ENCODE peak calls at places on chromosomes 16 and 17, in ten cellular contexts. W is lower leg skin, T is heart left ventricle, P is vagina, U is LNCaP clone FGC, M is astrocyte, X is AG04450, J is AG10803, N is cardiac fibroblast, Y is A673. V is an unnamed sample.

GRCh38 chr16:64225696-64226095 is 896.2 kb downstream of the CDH11 start:
- DNase-seq in W (no peak), T (no peak), P (no peak), U (no peak), M (no peak), X (no peak), J (no peak), N (peak; percentile 6), Y (no peak), V (no peak)

GRCh38 chr17:36851230-36851629 is 86.0 kb upstream of the LHX1 start:
- DNase-seq in W (no peak), T (no peak), P (no peak), U (no peak), M (peak; percentile 12), X (no peak), J (peak; percentile 18), N (peak; percentile 51), Y (no peak), V (no peak)

GRCh38 chr17:59853168-59853918 is 39.4 kb downstream of the TUBD1 start:
- DNase-seq in W (no peak), T (no peak), P (no peak), U (peak; percentile 90), M (peak; percentile 95), X (peak; percentile 97), J (peak; percentile 92), N (peak; percentile 100), Y (no peak), V (no peak)

GRCh38 chr17:67364847-67365761 is 1.3 kb downstream of the PSMD12 start:
- DNase-seq in W (no peak), T (no peak), P (no peak), U (no peak), M (no peak), X (no peak), J (no peak), N (no peak), Y (no peak), V (no peak)

GRCh38 chr16:88537864-88538263 is 32.3 kb upstream of the ZC3H18 start:
- DNase-seq in W (no peak), T (no peak), P (no peak), U (no peak), M (no peak), X (no peak), J (no peak), N (no peak), Y (no peak), V (no peak)

GRCh38 chr17:81426676-81427445 is 31.6 kb downstream of the BAHCC1 start:
- DNase-seq in W (no peak), T (no peak), P (no peak), U (no peak), M (no peak), X (no peak), J (no peak), N (no peak), Y (no peak), V (no peak)

GRCh38 chr16:56841233-56841632 is 23.8 kb upstream of the SLC12A3 start:
- DNase-seq in W (no peak), T (no peak), P (no peak), U (no peak), M (no peak), X (no peak), J (peak; percentile 78), N (peak; percentile 23), Y (no peak), V (no peak)

GRCh38 chr16:69201787-69202186 is 14.8 kb downstream of the SNTB2 start:
- DNase-seq in W (no peak), T (no peak), P (no peak), U (no peak), M (no peak), X (no peak), J (no peak), N (no peak), Y (no peak), V (no peak)

GRCh38 chr17:1473841-1474240 is 17.8 kb upstream of the CRK start:
- DNase-seq in W (no peak), T (no peak), P (no peak), U (no peak), M (no peak), X (no peak), J (no peak), N (no peak), Y (no peak), V (no peak)

GRCh38 chr17:80503921-80504320 is 27.5 kb upstream of the NPTX1 start:
- DNase-seq in W (no peak), T (no peak), P (no peak), U (no peak), M (no peak), X (no peak), J (no peak), N (no peak), Y (no peak), V (no peak)

GRCh38 chr16:30349695-30350094 is 5.4 kb downstream of the CD2BP2 start:
- DNase-seq in W (no peak), T (no peak), P (no peak), U (no peak), M (no peak), X (no peak), J (no peak), N (no peak), Y (no peak), V (no peak)

GRCh38 chr17:44095647-44096496 is 25.3 kb downstream of the G6PC3 start:
- DNase-seq in W (peak; percentile 47), T (peak; percentile 90), P (no peak), U (no peak), M (peak; percentile 86), X (peak; percentile 79), J (peak; percentile 93), N (peak; percentile 92), Y (peak; percentile 94), V (peak; percentile 82)

GRCh38 chr16:4298761-4299522 is 16.9 kb upstream of the GLIS2 start:
- DNase-seq in W (peak; percentile 68), T (peak; percentile 81), P (no peak), U (no peak), M (peak; percentile 94), X (peak; percentile 86), J (peak; percentile 96), N (peak; percentile 94), Y (peak; percentile 63), V (peak; percentile 79)

GRCh38 chr16:57682809-57683318 is 11.7 kb upstream of the DRC7 start:
- DNase-seq in W (no peak), T (no peak), P (no peak), U (no peak), M (no peak), X (no peak), J (no peak), N (no peak), Y (no peak), V (no peak)

GRCh38 chr16:84045818-84046470 is 3.3 kb upstream of the SLC38A8 start:
- DNase-seq in W (no peak), T (no peak), P (no peak), U (no peak), M (no peak), X (no peak), J (no peak), N (no peak), Y (no peak), V (no peak)
- H3K4me3 ChIP-seq in W (no peak overlapping the region), T (no peak overlapping the region), P (no peak overlapping the region), U (no peak overlapping the region), M (no peak overlapping the region), X (no peak overlapping the region), J (no peak overlapping the region), N (no peak overlapping the region), Y (no peak overlapping the region), V (no peak overlapping the region)

GRCh38 chr17:72671034-72671433 is 421.5 kb downstream of the SLC39A11 start:
- DNase-seq in W (no peak), T (no peak), P (no peak), U (no peak), M (no peak), X (no peak), J (no peak), N (no peak), Y (no peak), V (no peak)
- TF ChIP-seq CTCF in W (no peak), T (no peak), P (no peak), U (no peak), M (no peak), X (no peak), J (no peak), N (no peak), Y (no peak), V (no peak)

DNA sequence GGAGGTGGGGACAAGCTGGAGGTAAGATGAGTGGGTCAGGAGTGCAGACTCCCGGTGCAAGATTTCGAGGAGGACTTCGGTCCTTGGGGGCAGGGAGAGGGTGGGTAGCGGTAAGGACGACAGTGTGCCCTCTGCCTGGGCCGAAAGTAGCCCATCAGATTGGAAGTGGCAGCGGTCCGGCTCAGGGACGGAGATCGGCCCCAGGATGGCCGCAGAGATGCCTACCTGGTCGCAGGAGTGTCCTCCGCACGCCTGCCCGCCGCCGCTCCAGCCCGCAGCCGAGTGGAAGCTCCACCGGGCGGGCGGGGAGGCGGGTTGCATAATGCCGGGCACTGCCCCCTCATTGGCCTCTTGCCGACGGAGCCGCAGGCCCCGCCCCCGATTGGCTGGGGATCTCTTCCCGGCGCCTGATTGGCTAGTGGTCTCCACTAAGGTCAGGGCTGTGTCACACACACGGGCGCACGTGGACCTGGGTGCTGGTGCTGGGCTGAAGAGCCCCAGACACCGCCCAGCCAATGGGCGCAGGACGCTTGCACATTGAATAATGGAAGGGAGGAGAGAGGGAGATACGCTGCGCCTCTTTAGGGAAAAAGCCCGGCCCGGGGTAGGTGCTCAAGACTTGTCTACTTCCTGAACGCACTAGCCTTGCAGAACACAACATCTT is at the start of gene PER1:
- DNase-seq in W (peak; percentile 96), T (peak; percentile 96), P (no peak), U (peak; percentile 67), M (peak; percentile 86), X (peak; percentile 78), J (peak; percentile 95), N (peak; percentile 99), Y (peak; percentile 93), V (peak; percentile 92)
- H3K4me3 ChIP-seq in W (peak within 1 kb of the TSS; percentile 71), T (peak within 1 kb of the TSS; percentile 60), P (peak within 1 kb of the TSS; percentile 84), U (peak within 1 kb of the TSS; percentile 66), M (peak within 1 kb of the TSS; percentile 73), X (peak within 1 kb of the TSS; percentile 92), J (peak within 1 kb of the TSS; percentile 98), N (peak within 1 kb of the TSS; percentile 76), Y (peak within 1 kb of the TSS; percentile 83), V (peak within 1 kb of the TSS; percentile 98)

GRCh38 chr16:35196313-35196712 is 1736.9 kb downstream of the TP53TG3F start:
- DNase-seq in W (no peak), T (no peak), P (peak; percentile 74), U (no peak), M (no peak), X (no peak), J (no peak), N (no peak), Y (no peak), V (no peak)

GRCh38 chr16:35195864-35196216 is 1736.4 kb downstream of the TP53TG3F start:
- DNase-seq in W (no peak), T (no peak), P (no peak), U (no peak), M (no peak), X (no peak), J (no peak), N (no peak), Y (no peak), V (no peak)

GRCh38 chr16:35193956-35194355 is 1734.5 kb downstream of the TP53TG3F start:
- DNase-seq in W (no peak), T (no peak), P (peak; percentile 40), U (no peak), M (no peak), X (no peak), J (no peak), N (no peak), Y (no peak), V (no peak)

GRCh38 chr16:35194681-35195080 is 1735.3 kb downstream of the TP53TG3F start:
- DNase-seq in W (no peak), T (no peak), P (peak; percentile 58), U (no peak), M (no peak), X (no peak), J (no peak), N (no peak), Y (no peak), V (no peak)

GRCh38 chr16:35195173-35195863 is 1735.9 kb downstream of the TP53TG3F start:
- DNase-seq in W (no peak), T (no peak), P (peak; percentile 91), U (no peak), M (no peak), X (no peak), J (no peak), N (no peak), Y (no peak), V (no peak)
- TF ChIP-seq CTCF in W (no peak), T (no peak), P (no peak), U (no peak), M (no peak), X (no peak), J (no peak), N (no peak), Y (no peak), V (no peak)

V was measured in retinal pigment epithelial cell.